ENCODE peak calls at places on chromosomes 6 and 20, in six cellular contexts. D is RWPE1, S is upper lobe of right lung, I is NCI-H1105 treated with DMSO at 0.1 percent for 48 hours, F is HTR-8/SVneo, O is left lung. R is an unnamed sample.

GRCh38 chr6:96124778-96125177 is 109.0 kb downstream of the FUT9 start:
- DNase-seq in S (no peak), D (no peak), O (no peak), I (no peak), F (no peak), R (no peak)

GRCh38 chr6:14841901-14842421 is 403.9 kb upstream of the JARID2 start:
- DNase-seq in F (peak), O (no peak), S (peak), D (no peak), I (no peak), R (no peak)

GRCh38 chr6:111521497-111522275 is 38.7 kb upstream of the REV3L start:
- DNase-seq in S (no peak), I (no peak), O (no peak), F (no peak), D (no peak), R (no peak)

GRCh38 chr6:46160102-46160501 is 10.7 kb downstream of the ENPP5 start:
- DNase-seq in D (no peak), I (no peak), F (no peak), O (no peak), S (no peak), R (no peak)

GRCh38 chr6:16471222-16471784 is 232.9 kb downstream of the GMPR start:
- DNase-seq in I (no peak), S (no peak), D (no peak), F (no peak), O (no peak), R (no peak)

GRCh38 chr20:42276718-42277117 is 658.5 kb upstream of the CHD6 start:
- DNase-seq in D (no peak), F (no peak), I (no peak), O (no peak), S (no peak), R (no peak)

GRCh38 chr6:111462770-111463391 is 20.1 kb downstream of the REV3L start:
- DNase-seq in D (peak), S (no peak), F (no peak), I (no peak), O (no peak), R (peak)

GRCh38 chr20:25277051-25277801 is 29.3 kb downstream of the PYGB start:
- DNase-seq in S (peak), F (no peak), I (no peak), O (peak), D (no peak), R (no peak)

GRCh38 chr20:50762435-50763201 is 31.2 kb downstream of the PARD6B start:
- DNase-seq in F (no peak), I (no peak), D (peak), O (peak), S (peak), R (no peak)

GRCh38 chr6:125095501-125096301 is 57.9 kb upstream of the TPD52L1 start:
- DNase-seq in F (no peak), S (no peak), I (no peak), O (no peak), D (no peak), R (peak)

GRCh38 chr6:5499644-5500306 is 238.5 kb downstream of the FARS2 start:
- DNase-seq in S (no peak), O (no peak), F (no peak), I (no peak), D (peak), R (no peak)

GRCh38 chr6:13672904-13673303 is 38.7 kb downstream of the RANBP9 start:
- DNase-seq in I (no peak), F (no peak), D (no peak), O (no peak), S (no peak), R (no peak)

GRCh38 chr6:134347141-134347540 is 29.2 kb upstream of the SGK1 start:
- DNase-seq in F (no peak), D (no peak), S (no peak), O (no peak), I (no peak), R (no peak)

GRCh38 chr6:33670971-33671370 is 40.5 kb downstream of the UQCC2 start:
- DNase-seq in I (no peak), O (no peak), F (no peak), D (peak), S (no peak), R (no peak)

GRCh38 chr6:26420607-26421235 is 18.6 kb downstream of the BTN3A1 start:
- DNase-seq in I (no peak), D (peak), F (peak), S (no peak), O (no peak), R (peak)

GRCh38 chr20:33947709-33948295 is 45.9 kb upstream of the RALY start:
- DNase-seq in S (no peak), D (peak), F (peak), O (no peak), I (peak), R (peak)

GRCh38 chr6:40719671-40720374 is 132.7 kb upstream of the LRFN2 start:
- DNase-seq in I (peak), F (peak), O (no peak), S (no peak), D (no peak), R (no peak)

GRCh38 chr6:1255646-1256365 is 56.1 kb upstream of the FOXQ1 start:
- DNase-seq in F (no peak), O (no peak), S (no peak), I (no peak), D (no peak), R (no peak)

GRCh38 chr6:81166770-81167169 is 585.7 kb downstream of the TENT5A start:
- DNase-seq in F (no peak), D (no peak), S (no peak), I (no peak), O (no peak), R (no peak)

GRCh38 chr6:43299338-43300293 is 1.6 kb downstream of the SLC22A7 start:
- DNase-seq in F (no peak), O (no peak), D (no peak), S (no peak), I (no peak), R (no peak)